ENCODE peak calls at places on chromosome 14, in eight cellular contexts. One of them, this sample, is unnamed.

GRCh38 chr14:104865069-104865630 is at the start of gene CEP170B:
- DNase-seq in HFFc6: no peak
- DNase-seq in neural crest cell: no peak
- DNase-seq in endothelial cell: peak; percentile 26
- DNase-seq in B cell: peak; percentile 61
- DNase-seq in lower lobe of right lung: peak; percentile 57
- DNase-seq in ovary: no peak
- DNase-seq in astrocyte of the cerebellum: no peak
- DNase-seq in this sample: peak; percentile 88

GRCh38 chr14:50598765-50599164 is 38.8 kb downstream of the ATL1 start:
- DNase-seq in HFFc6: no peak
- DNase-seq in neural crest cell: no peak
- DNase-seq in endothelial cell: no peak
- DNase-seq in B cell: no peak
- DNase-seq in lower lobe of right lung: no peak
- DNase-seq in ovary: no peak
- DNase-seq in astrocyte of the cerebellum: no peak
- DNase-seq in this sample: no peak

GRCh38 chr14:100291305-100292075 is 14.8 kb downstream of the SLC25A29 start:
- DNase-seq in HFFc6: no peak
- DNase-seq in neural crest cell: no peak
- DNase-seq in endothelial cell: no peak
- DNase-seq in B cell: no peak
- DNase-seq in lower lobe of right lung: no peak
- DNase-seq in ovary: no peak
- DNase-seq in astrocyte of the cerebellum: no peak
- DNase-seq in this sample: no peak

GRCh38 chr14:57254884-57255283 is 13.8 kb downstream of the EXOC5 start:
- DNase-seq in HFFc6: no peak
- DNase-seq in neural crest cell: no peak
- DNase-seq in endothelial cell: no peak
- DNase-seq in B cell: no peak
- DNase-seq in lower lobe of right lung: no peak
- DNase-seq in ovary: no peak
- DNase-seq in astrocyte of the cerebellum: no peak
- DNase-seq in this sample: no peak

GRCh38 chr14:76715102-76715926 is 46.0 kb upstream of the VASH1 start:
- DNase-seq in HFFc6: no peak
- DNase-seq in neural crest cell: no peak
- DNase-seq in endothelial cell: no peak
- DNase-seq in B cell: no peak
- DNase-seq in lower lobe of right lung: no peak
- DNase-seq in ovary: no peak
- DNase-seq in astrocyte of the cerebellum: no peak
- DNase-seq in this sample: no peak

GRCh38 chr14:104724407-104724980 is 465 bp downstream of the ADSS1 start:
- DNase-seq in HFFc6: no peak
- DNase-seq in neural crest cell: no peak
- DNase-seq in endothelial cell: no peak
- DNase-seq in B cell: peak; percentile 37
- DNase-seq in lower lobe of right lung: peak; percentile 70
- DNase-seq in ovary: peak; percentile 51
- DNase-seq in astrocyte of the cerebellum: no peak
- DNase-seq in this sample: no peak

GRCh38 chr14:80269338-80269935 is 58.1 kb upstream of the DIO2 start:
- DNase-seq in HFFc6: peak; percentile 14
- DNase-seq in neural crest cell: no peak
- DNase-seq in endothelial cell: no peak
- DNase-seq in B cell: no peak
- DNase-seq in lower lobe of right lung: no peak
- DNase-seq in ovary: no peak
- DNase-seq in astrocyte of the cerebellum: no peak
- DNase-seq in this sample: no peak

GRCh38 chr14:36944307-36945010 is 227.9 kb downstream of the SLC25A21 start:
- DNase-seq in HFFc6: peak; percentile 43
- DNase-seq in neural crest cell: no peak
- DNase-seq in endothelial cell: no peak
- DNase-seq in B cell: no peak
- DNase-seq in lower lobe of right lung: no peak
- DNase-seq in ovary: no peak
- DNase-seq in astrocyte of the cerebellum: no peak
- DNase-seq in this sample: no peak

GRCh38 chr14:22387776-22388241 is 201.2 kb downstream of the DAD1 start:
- DNase-seq in HFFc6: no peak
- DNase-seq in neural crest cell: no peak
- DNase-seq in endothelial cell: no peak
- DNase-seq in B cell: no peak
- DNase-seq in lower lobe of right lung: no peak
- DNase-seq in ovary: no peak
- DNase-seq in astrocyte of the cerebellum: peak; percentile 85
- DNase-seq in this sample: no peak

GRCh38 chr14:90649096-90649495 is 167.1 kb downstream of the TTC7B start:
- DNase-seq in HFFc6: no peak
- DNase-seq in neural crest cell: no peak
- DNase-seq in endothelial cell: no peak
- DNase-seq in B cell: no peak
- DNase-seq in lower lobe of right lung: no peak
- DNase-seq in ovary: no peak
- DNase-seq in astrocyte of the cerebellum: peak; percentile 91
- DNase-seq in this sample: no peak

GRCh38 chr14:30034049-30034635 is 106.5 kb upstream of the PRKD1 start:
- DNase-seq in HFFc6: no peak
- DNase-seq in neural crest cell: no peak
- DNase-seq in endothelial cell: no peak
- DNase-seq in B cell: no peak
- DNase-seq in lower lobe of right lung: no peak
- DNase-seq in ovary: no peak
- DNase-seq in astrocyte of the cerebellum: no peak
- DNase-seq in this sample: no peak

GRCh38 chr14:99794156-99794780 is 1.1 kb downstream of the EML1 start:
- DNase-seq in HFFc6: no peak
- DNase-seq in neural crest cell: no peak
- DNase-seq in endothelial cell: no peak
- DNase-seq in B cell: no peak
- DNase-seq in lower lobe of right lung: no peak
- DNase-seq in ovary: no peak
- DNase-seq in astrocyte of the cerebellum: no peak
- DNase-seq in this sample: no peak

GRCh38 chr14:72892879-72893635 is 844 bp downstream of the DPF3 start:
- DNase-seq in HFFc6: no peak
- DNase-seq in neural crest cell: peak; percentile 25
- DNase-seq in endothelial cell: peak; percentile 41
- DNase-seq in B cell: peak; percentile 48
- DNase-seq in lower lobe of right lung: peak; percentile 49
- DNase-seq in ovary: peak; percentile 39
- DNase-seq in astrocyte of the cerebellum: no peak
- DNase-seq in this sample: peak; percentile 67

GRCh38 chr14:37122288-37122687 is 50.1 kb downstream of the SLC25A21 start:
- DNase-seq in HFFc6: peak; percentile 44
- DNase-seq in neural crest cell: no peak
- DNase-seq in endothelial cell: no peak
- DNase-seq in B cell: no peak
- DNase-seq in lower lobe of right lung: no peak
- DNase-seq in ovary: no peak
- DNase-seq in astrocyte of the cerebellum: peak; percentile 75
- DNase-seq in this sample: no peak

GRCh38 chr14:87994974-87995373 is 2.0 kb upstream of the GALC start:
- DNase-seq in HFFc6: no peak
- DNase-seq in neural crest cell: no peak
- DNase-seq in endothelial cell: no peak
- DNase-seq in B cell: peak; percentile 65
- DNase-seq in lower lobe of right lung: no peak
- DNase-seq in ovary: no peak
- DNase-seq in astrocyte of the cerebellum: no peak
- DNase-seq in this sample: peak; percentile 53

GRCh38 chr14:50864911-50865310 is 6.9 kb upstream of the ABHD12B start:
- DNase-seq in HFFc6: no peak
- DNase-seq in neural crest cell: no peak
- DNase-seq in endothelial cell: no peak
- DNase-seq in B cell: no peak
- DNase-seq in lower lobe of right lung: no peak
- DNase-seq in ovary: no peak
- DNase-seq in astrocyte of the cerebellum: no peak
- DNase-seq in this sample: no peak

GRCh38 chr14:95482967-95483842 is 33.2 kb downstream of the SYNE3 start:
- DNase-seq in HFFc6: peak; percentile 93
- DNase-seq in neural crest cell: no peak
- DNase-seq in endothelial cell: no peak
- DNase-seq in B cell: no peak
- DNase-seq in lower lobe of right lung: peak; percentile 64
- DNase-seq in ovary: peak; percentile 89
- DNase-seq in astrocyte of the cerebellum: peak; percentile 86
- DNase-seq in this sample: no peak

GRCh38 chr14:70754989-70755388 is 54.3 kb downstream of the MAP3K9 start:
- DNase-seq in HFFc6: no peak
- DNase-seq in neural crest cell: no peak
- DNase-seq in endothelial cell: no peak
- DNase-seq in B cell: no peak
- DNase-seq in lower lobe of right lung: peak; percentile 74
- DNase-seq in ovary: no peak
- DNase-seq in astrocyte of the cerebellum: peak; percentile 38
- DNase-seq in this sample: no peak

GRCh38 chr14:22265319-22266140 is 323.5 kb downstream of the DAD1 start:
- DNase-seq in HFFc6: no peak
- DNase-seq in neural crest cell: no peak
- DNase-seq in endothelial cell: no peak
- DNase-seq in B cell: peak; percentile 17
- DNase-seq in lower lobe of right lung: no peak
- DNase-seq in ovary: no peak
- DNase-seq in astrocyte of the cerebellum: no peak
- DNase-seq in this sample: no peak

GRCh38 chr14:38941485-38941884 is 161.6 kb downstream of the SEC23A start:
- DNase-seq in HFFc6: no peak
- DNase-seq in neural crest cell: no peak
- DNase-seq in endothelial cell: no peak
- DNase-seq in B cell: no peak
- DNase-seq in lower lobe of right lung: no peak
- DNase-seq in ovary: no peak
- DNase-seq in astrocyte of the cerebellum: no peak
- DNase-seq in this sample: no peak
- TF ChIP-seq CTCF in HFFc6: peak; percentile 17
- TF ChIP-seq CTCF in neural crest cell: no peak
- TF ChIP-seq CTCF in endothelial cell: no peak
- TF ChIP-seq CTCF in B cell: no peak
- TF ChIP-seq CTCF in lower lobe of right lung: no peak
- TF ChIP-seq CTCF in ovary: no peak
- TF ChIP-seq CTCF in astrocyte of the cerebellum: no peak
- TF ChIP-seq CTCF in this sample: no peak

GRCh38 chr14:39426605-39427004 is 5.6 kb downstream of the FBXO33 start:
- DNase-seq in HFFc6: peak; percentile 63
- DNase-seq in neural crest cell: no peak
- DNase-seq in endothelial cell: no peak
- DNase-seq in B cell: peak; percentile 11
- DNase-seq in lower lobe of right lung: no peak
- DNase-seq in ovary: no peak
- DNase-seq in astrocyte of the cerebellum: peak; percentile 41
- DNase-seq in this sample: no peak
- TF ChIP-seq CTCF in HFFc6: peak; percentile 67
- TF ChIP-seq CTCF in neural crest cell: no peak
- TF ChIP-seq CTCF in endothelial cell: no peak
- TF ChIP-seq CTCF in B cell: peak; percentile 28
- TF ChIP-seq CTCF in lower lobe of right lung: peak; percentile 23
- TF ChIP-seq CTCF in ovary: no peak
- TF ChIP-seq CTCF in astrocyte of the cerebellum: peak; percentile 18
- TF ChIP-seq CTCF in this sample: no peak

GRCh38 chr14:28831126-28831525 is 64.5 kb downstream of the FOXG1 start:
- DNase-seq in HFFc6: no peak
- DNase-seq in neural crest cell: no peak
- DNase-seq in endothelial cell: no peak
- DNase-seq in B cell: no peak
- DNase-seq in lower lobe of right lung: no peak
- DNase-seq in ovary: no peak
- DNase-seq in astrocyte of the cerebellum: no peak
- DNase-seq in this sample: peak; percentile 63

GRCh38 chr14:28830115-28830534 is 63.5 kb downstream of the FOXG1 start:
- DNase-seq in HFFc6: no peak
- DNase-seq in neural crest cell: no peak
- DNase-seq in endothelial cell: no peak
- DNase-seq in B cell: no peak
- DNase-seq in lower lobe of right lung: no peak
- DNase-seq in ovary: no peak
- DNase-seq in astrocyte of the cerebellum: no peak
- DNase-seq in this sample: no peak
- TF ChIP-seq CTCF in HFFc6: no peak
- TF ChIP-seq CTCF in neural crest cell: no peak
- TF ChIP-seq CTCF in endothelial cell: no peak
- TF ChIP-seq CTCF in B cell: no peak
- TF ChIP-seq CTCF in lower lobe of right lung: no peak
- TF ChIP-seq CTCF in ovary: no peak
- TF ChIP-seq CTCF in astrocyte of the cerebellum: no peak
- TF ChIP-seq CTCF in this sample: no peak

GRCh38 chr14:38134631-38135030 is 73.1 kb upstream of the SSTR1 start:
- DNase-seq in HFFc6: no peak
- DNase-seq in neural crest cell: no peak
- DNase-seq in endothelial cell: no peak
- DNase-seq in B cell: no peak
- DNase-seq in lower lobe of right lung: no peak
- DNase-seq in ovary: no peak
- DNase-seq in astrocyte of the cerebellum: no peak
- DNase-seq in this sample: no peak

GRCh38 chr14:38137005-38137404 is 70.7 kb upstream of the SSTR1 start:
- DNase-seq in HFFc6: peak; percentile 5
- DNase-seq in neural crest cell: no peak
- DNase-seq in endothelial cell: no peak
- DNase-seq in B cell: no peak
- DNase-seq in lower lobe of right lung: no peak
- DNase-seq in ovary: no peak
- DNase-seq in astrocyte of the cerebellum: peak; percentile 38
- DNase-seq in this sample: no peak

GRCh38 chr14:38139926-38140325 is 67.8 kb upstream of the SSTR1 start:
- DNase-seq in HFFc6: no peak
- DNase-seq in neural crest cell: no peak
- DNase-seq in endothelial cell: no peak
- DNase-seq in B cell: no peak
- DNase-seq in lower lobe of right lung: no peak
- DNase-seq in ovary: no peak
- DNase-seq in astrocyte of the cerebellum: no peak
- DNase-seq in this sample: no peak

GRCh38 chr14:38135096-38135495 is 72.6 kb upstream of the SSTR1 start:
- DNase-seq in HFFc6: no peak
- DNase-seq in neural crest cell: no peak
- DNase-seq in endothelial cell: no peak
- DNase-seq in B cell: no peak
- DNase-seq in lower lobe of right lung: no peak
- DNase-seq in ovary: no peak
- DNase-seq in astrocyte of the cerebellum: no peak
- DNase-seq in this sample: no peak

DNA sequence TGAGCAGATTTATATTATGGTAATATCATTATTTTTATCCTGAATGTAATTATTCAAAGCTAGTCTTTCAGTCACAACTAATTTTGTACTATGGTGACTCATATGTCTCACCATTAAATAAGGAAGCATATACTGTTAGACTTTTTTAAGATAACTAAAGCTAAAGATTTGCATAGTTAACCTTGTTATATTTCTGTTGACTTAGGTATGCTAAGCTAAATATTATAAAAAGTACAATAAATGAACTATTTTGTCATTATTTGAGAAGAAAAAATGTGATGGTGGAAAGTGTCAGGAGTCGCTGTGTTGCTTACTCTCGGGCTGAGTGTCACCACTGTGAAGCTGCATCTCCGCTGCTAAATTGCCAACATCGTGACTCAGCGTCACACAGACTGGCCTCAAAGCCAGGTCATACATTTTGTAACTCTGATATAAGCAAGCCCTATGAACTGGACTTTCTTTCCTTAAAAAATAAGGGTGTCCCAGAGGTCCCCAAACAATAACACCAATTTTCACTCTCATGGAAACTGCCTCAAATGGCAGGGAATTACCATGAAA is 69.0 kb upstream of the SSTR1 start:
- DNase-seq in HFFc6: peak; percentile 61
- DNase-seq in neural crest cell: no peak
- DNase-seq in endothelial cell: no peak
- DNase-seq in B cell: no peak
- DNase-seq in lower lobe of right lung: no peak
- DNase-seq in ovary: no peak
- DNase-seq in astrocyte of the cerebellum: no peak
- DNase-seq in this sample: no peak
- TF ChIP-seq CTCF in HFFc6: no peak
- TF ChIP-seq CTCF in neural crest cell: no peak
- TF ChIP-seq CTCF in endothelial cell: no peak
- TF ChIP-seq CTCF in B cell: no peak
- TF ChIP-seq CTCF in lower lobe of right lung: no peak
- TF ChIP-seq CTCF in ovary: no peak
- TF ChIP-seq CTCF in astrocyte of the cerebellum: no peak
- TF ChIP-seq CTCF in this sample: no peak